ENCODE peak calls at places on chromosome 5, in eight cellular contexts. One of them, this sample, is unnamed. For H3K4me1, the result is how much of the 10 kb centered on the place peaks cover.

GRCh38 chr5:98455660-98456059 is 317.8 kb upstream of the RGMB start:
- DNase-seq in heart left ventricle: no peak
- DNase-seq in psoas muscle: no peak
- DNase-seq in stomach: no peak
- DNase-seq in CD4-positive, CD25-positive, alpha-beta regulatory T cell: no peak
- DNase-seq in kidney: no peak
- DNase-seq in spleen: no peak
- DNase-seq in sigmoid colon: no peak
- DNase-seq in this sample: no peak

GRCh38 chr5:176405656-176406435 is 10.5 kb downstream of the CLTB start:
- DNase-seq in spleen: peak
- DNase-seq in psoas muscle: no peak
- DNase-seq in stomach: no peak
- DNase-seq in CD4-positive, CD25-positive, alpha-beta regulatory T cell: no peak
- DNase-seq in kidney: no peak
- DNase-seq in heart left ventricle: peak
- DNase-seq in sigmoid colon: no peak
- DNase-seq in this sample: no peak

GRCh38 chr5:59525957-59526356 is 367.6 kb downstream of the PDE4D start:
- DNase-seq in heart left ventricle: no peak
- DNase-seq in kidney: no peak
- DNase-seq in CD4-positive, CD25-positive, alpha-beta regulatory T cell: no peak
- DNase-seq in sigmoid colon: no peak
- DNase-seq in psoas muscle: no peak
- DNase-seq in spleen: no peak
- DNase-seq in stomach: no peak
- DNase-seq in this sample: no peak

GRCh38 chr5:75734913-75735789 is 17.9 kb upstream of the POC5 start:
- DNase-seq in spleen: no peak
- DNase-seq in heart left ventricle: no peak
- DNase-seq in CD4-positive, CD25-positive, alpha-beta regulatory T cell: peak
- DNase-seq in psoas muscle: no peak
- DNase-seq in stomach: peak
- DNase-seq in kidney: no peak
- DNase-seq in sigmoid colon: no peak
- DNase-seq in this sample: no peak

GRCh38 chr5:81068063-81068462 is 107.9 kb downstream of the RASGRF2 start:
- DNase-seq in CD4-positive, CD25-positive, alpha-beta regulatory T cell: no peak
- DNase-seq in stomach: no peak
- DNase-seq in spleen: no peak
- DNase-seq in heart left ventricle: no peak
- DNase-seq in kidney: no peak
- DNase-seq in psoas muscle: no peak
- DNase-seq in sigmoid colon: no peak
- DNase-seq in this sample: no peak

GRCh38 chr5:150473673-150474358 is 24.3 kb upstream of the RPS14 start:
- DNase-seq in psoas muscle: no peak
- DNase-seq in kidney: no peak
- DNase-seq in CD4-positive, CD25-positive, alpha-beta regulatory T cell: no peak
- DNase-seq in stomach: no peak
- DNase-seq in heart left ventricle: no peak
- DNase-seq in spleen: no peak
- DNase-seq in sigmoid colon: no peak
- DNase-seq in this sample: no peak

GRCh38 chr5:167866797-167867196 is 424.6 kb upstream of the WWC1 start:
- DNase-seq in stomach: no peak
- DNase-seq in heart left ventricle: no peak
- DNase-seq in psoas muscle: no peak
- DNase-seq in CD4-positive, CD25-positive, alpha-beta regulatory T cell: no peak
- DNase-seq in sigmoid colon: no peak
- DNase-seq in spleen: no peak
- DNase-seq in kidney: no peak
- DNase-seq in this sample: no peak

GRCh38 chr5:3122985-3123762 is 371.7 kb upstream of the IRX2 start:
- DNase-seq in sigmoid colon: no peak
- DNase-seq in spleen: no peak
- DNase-seq in psoas muscle: no peak
- DNase-seq in heart left ventricle: no peak
- DNase-seq in kidney: no peak
- DNase-seq in stomach: no peak
- DNase-seq in CD4-positive, CD25-positive, alpha-beta regulatory T cell: no peak
- DNase-seq in this sample: no peak

GRCh38 chr5:15499528-15500325 is at the start of gene FBXL7:
- DNase-seq in psoas muscle: peak
- DNase-seq in heart left ventricle: peak
- DNase-seq in CD4-positive, CD25-positive, alpha-beta regulatory T cell: no peak
- DNase-seq in stomach: peak
- DNase-seq in spleen: peak
- DNase-seq in sigmoid colon: peak
- DNase-seq in kidney: peak
- DNase-seq in this sample: peak

GRCh38 chr5:163760498-163760897 is 255.1 kb downstream of the MAT2B start:
- DNase-seq in CD4-positive, CD25-positive, alpha-beta regulatory T cell: no peak
- DNase-seq in heart left ventricle: no peak
- DNase-seq in kidney: no peak
- DNase-seq in spleen: no peak
- DNase-seq in sigmoid colon: no peak
- DNase-seq in psoas muscle: no peak
- DNase-seq in stomach: no peak
- DNase-seq in this sample: no peak

GRCh38 chr5:134008257-134008749 is 3.5 kb upstream of the VDAC1 start:
- DNase-seq in psoas muscle: no peak
- DNase-seq in kidney: no peak
- DNase-seq in spleen: no peak
- DNase-seq in sigmoid colon: no peak
- DNase-seq in stomach: no peak
- DNase-seq in heart left ventricle: no peak
- DNase-seq in CD4-positive, CD25-positive, alpha-beta regulatory T cell: no peak
- DNase-seq in this sample: no peak

GRCh38 chr5:80125962-80126480 is 90.9 kb downstream of the THBS4 start:
- DNase-seq in kidney: no peak
- DNase-seq in sigmoid colon: no peak
- DNase-seq in CD4-positive, CD25-positive, alpha-beta regulatory T cell: peak
- DNase-seq in spleen: no peak
- DNase-seq in heart left ventricle: no peak
- DNase-seq in psoas muscle: no peak
- DNase-seq in stomach: no peak
- DNase-seq in this sample: no peak

GRCh38 chr5:42400474-42400873 is 22.8 kb upstream of the GHR start:
- DNase-seq in psoas muscle: no peak
- DNase-seq in CD4-positive, CD25-positive, alpha-beta regulatory T cell: no peak
- DNase-seq in spleen: no peak
- DNase-seq in kidney: no peak
- DNase-seq in sigmoid colon: no peak
- DNase-seq in heart left ventricle: no peak
- DNase-seq in stomach: no peak
- DNase-seq in this sample: no peak

GRCh38 chr5:6305821-6306220 is 72.5 kb downstream of the MED10 start:
- DNase-seq in sigmoid colon: no peak
- DNase-seq in stomach: no peak
- DNase-seq in CD4-positive, CD25-positive, alpha-beta regulatory T cell: no peak
- DNase-seq in heart left ventricle: no peak
- DNase-seq in psoas muscle: no peak
- DNase-seq in kidney: no peak
- DNase-seq in spleen: no peak
- DNase-seq in this sample: no peak

GRCh38 chr5:127492854-127493738 is 24.3 kb upstream of the PRRC1 start:
- DNase-seq in heart left ventricle: no peak
- DNase-seq in psoas muscle: no peak
- DNase-seq in CD4-positive, CD25-positive, alpha-beta regulatory T cell: peak
- DNase-seq in stomach: no peak
- DNase-seq in spleen: no peak
- DNase-seq in sigmoid colon: no peak
- DNase-seq in kidney: no peak
- DNase-seq in this sample: no peak

GRCh38 chr5:168898261-168898911 is 319.2 kb upstream of the PANK3 start:
- DNase-seq in psoas muscle: no peak
- DNase-seq in heart left ventricle: no peak
- DNase-seq in spleen: no peak
- DNase-seq in sigmoid colon: no peak
- DNase-seq in kidney: no peak
- DNase-seq in CD4-positive, CD25-positive, alpha-beta regulatory T cell: no peak
- DNase-seq in stomach: no peak
- DNase-seq in this sample: no peak

GRCh38 chr5:172389578-172390112 is 64.7 kb downstream of the SH3PXD2B start:
- DNase-seq in CD4-positive, CD25-positive, alpha-beta regulatory T cell: no peak
- DNase-seq in psoas muscle: no peak
- DNase-seq in sigmoid colon: no peak
- DNase-seq in heart left ventricle: no peak
- DNase-seq in kidney: no peak
- DNase-seq in spleen: no peak
- DNase-seq in stomach: no peak
- DNase-seq in this sample: no peak
- H3K4me1 ChIP-seq in CD4-positive, CD25-positive, alpha-beta regulatory T cell: under half
- H3K4me1 ChIP-seq in psoas muscle: under half
- H3K4me1 ChIP-seq in sigmoid colon: under half
- H3K4me1 ChIP-seq in heart left ventricle: under half
- H3K4me1 ChIP-seq in kidney: under half
- H3K4me1 ChIP-seq in spleen: under half
- H3K4me1 ChIP-seq in stomach: under half
- H3K4me1 ChIP-seq in this sample: under half

DNA sequence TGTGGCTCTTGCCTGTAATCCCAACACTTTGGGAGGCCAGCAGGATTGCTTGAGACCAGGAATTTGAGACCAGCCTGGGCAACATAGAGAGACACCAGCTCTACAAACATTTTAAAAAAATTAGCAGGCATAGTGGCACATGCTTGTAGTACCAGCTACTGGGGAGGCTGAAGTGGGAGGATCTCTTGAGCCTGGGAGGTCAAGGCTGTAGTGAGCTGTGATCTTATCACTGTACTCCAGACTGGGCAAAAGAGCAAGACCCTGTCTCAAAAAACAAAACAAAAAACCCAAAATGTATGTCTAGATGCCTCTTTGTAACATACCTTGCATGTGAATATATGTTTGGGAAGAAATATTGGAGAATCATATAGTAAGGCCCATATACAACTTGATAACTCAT is 15.7 kb downstream of the ARRDC3 start:
- DNase-seq in sigmoid colon: no peak
- DNase-seq in stomach: no peak
- DNase-seq in spleen: no peak
- DNase-seq in psoas muscle: no peak
- DNase-seq in heart left ventricle: no peak
- DNase-seq in CD4-positive, CD25-positive, alpha-beta regulatory T cell: no peak
- DNase-seq in kidney: no peak
- DNase-seq in this sample: no peak
- H3K27ac ChIP-seq in sigmoid colon: no peak
- H3K27ac ChIP-seq in stomach: no peak
- H3K27ac ChIP-seq in spleen: no peak
- H3K27ac ChIP-seq in psoas muscle: peak
- H3K27ac ChIP-seq in heart left ventricle: no peak
- H3K27ac ChIP-seq in CD4-positive, CD25-positive, alpha-beta regulatory T cell: no peak
- H3K27ac ChIP-seq in kidney: no peak
- H3K27ac ChIP-seq in this sample: no peak

DNA sequence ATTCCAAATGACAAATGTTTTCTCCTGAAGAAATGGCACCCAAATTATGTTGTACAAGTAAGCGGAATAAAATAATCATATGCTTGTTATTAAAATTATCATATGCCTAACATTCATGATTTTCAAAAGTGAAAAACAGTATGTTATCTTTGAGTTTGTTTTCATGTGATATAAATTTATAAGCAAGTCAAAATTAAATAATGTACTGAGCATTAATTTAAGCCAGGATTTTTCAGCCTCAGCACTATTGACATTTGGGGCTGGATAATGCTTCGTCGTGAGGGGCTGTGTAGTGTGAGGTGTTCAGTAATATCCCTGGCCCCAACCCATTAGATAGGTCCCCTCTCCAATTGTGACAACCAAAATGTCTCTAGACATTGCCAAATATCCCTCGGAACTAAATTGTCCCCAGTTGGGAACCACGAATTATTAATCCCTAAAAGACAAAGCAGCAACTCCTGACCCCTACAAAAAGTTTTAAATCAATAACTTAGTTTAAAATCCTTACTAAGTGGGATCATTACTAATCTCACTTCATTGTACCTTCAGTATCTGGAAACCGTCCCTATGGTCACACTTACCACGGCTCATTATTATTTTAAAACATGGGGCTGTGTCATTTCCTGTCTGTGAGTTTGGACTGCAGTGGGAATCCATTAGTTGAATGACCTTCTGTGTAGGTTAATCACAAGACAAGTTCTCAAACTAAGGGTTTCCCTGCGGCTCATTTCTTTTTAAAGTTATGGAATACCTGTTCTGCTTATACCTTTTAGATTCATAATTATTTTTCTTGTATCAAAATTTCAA is 1.3 kb upstream of the NNT start:
- DNase-seq in kidney: no peak
- DNase-seq in psoas muscle: no peak
- DNase-seq in stomach: no peak
- DNase-seq in heart left ventricle: no peak
- DNase-seq in CD4-positive, CD25-positive, alpha-beta regulatory T cell: peak
- DNase-seq in spleen: no peak
- DNase-seq in sigmoid colon: no peak
- DNase-seq in this sample: no peak
- H3K4me1 ChIP-seq in kidney: under half
- H3K4me1 ChIP-seq in psoas muscle: under half
- H3K4me1 ChIP-seq in stomach: under half
- H3K4me1 ChIP-seq in heart left ventricle: under half
- H3K4me1 ChIP-seq in CD4-positive, CD25-positive, alpha-beta regulatory T cell: under half
- H3K4me1 ChIP-seq in spleen: under half
- H3K4me1 ChIP-seq in sigmoid colon: under half
- H3K4me1 ChIP-seq in this sample: under half

GRCh38 chr5:131637694-131638093 is 2.7 kb upstream of the RAPGEF6 start:
- DNase-seq in psoas muscle: no peak
- DNase-seq in sigmoid colon: no peak
- DNase-seq in CD4-positive, CD25-positive, alpha-beta regulatory T cell: no peak
- DNase-seq in stomach: no peak
- DNase-seq in heart left ventricle: no peak
- DNase-seq in kidney: no peak
- DNase-seq in spleen: no peak
- DNase-seq in this sample: no peak

GRCh38 chr5:131633830-131634229 is 1.2 kb downstream of the RAPGEF6 start:
- DNase-seq in spleen: no peak
- DNase-seq in sigmoid colon: no peak
- DNase-seq in CD4-positive, CD25-positive, alpha-beta regulatory T cell: peak
- DNase-seq in psoas muscle: no peak
- DNase-seq in heart left ventricle: no peak
- DNase-seq in stomach: no peak
- DNase-seq in kidney: no peak
- DNase-seq in this sample: no peak

GRCh38 chr5:131635755-131636479 is 888 bp upstream of the RAPGEF6 start:
- DNase-seq in heart left ventricle: peak
- DNase-seq in spleen: no peak
- DNase-seq in stomach: no peak
- DNase-seq in psoas muscle: no peak
- DNase-seq in sigmoid colon: no peak
- DNase-seq in kidney: peak
- DNase-seq in CD4-positive, CD25-positive, alpha-beta regulatory T cell: peak
- DNase-seq in this sample: peak

GRCh38 chr5:131634996-131635754 is at the start of gene RAPGEF6:
- DNase-seq in stomach: peak
- DNase-seq in sigmoid colon: peak
- DNase-seq in spleen: peak
- DNase-seq in psoas muscle: peak
- DNase-seq in kidney: peak
- DNase-seq in CD4-positive, CD25-positive, alpha-beta regulatory T cell: peak
- DNase-seq in heart left ventricle: peak
- DNase-seq in this sample: peak

DNA sequence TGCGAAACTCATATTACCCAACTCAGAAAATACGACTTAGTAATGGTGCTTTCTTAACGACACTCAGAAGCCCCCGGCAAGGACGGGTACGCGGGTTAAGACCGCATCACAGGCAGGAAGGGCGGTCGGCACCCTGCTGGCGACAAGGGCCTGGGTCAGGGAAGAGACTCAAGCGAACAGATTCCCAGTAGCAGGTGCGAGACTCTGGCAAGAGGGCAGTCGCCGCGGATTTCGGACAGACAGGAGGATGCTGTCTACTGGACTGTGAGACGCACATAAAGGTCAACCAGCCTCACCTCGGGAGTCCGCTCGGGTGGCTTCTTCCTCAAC is 398 bp downstream of the RAPGEF6 start:
- DNase-seq in spleen: no peak
- DNase-seq in heart left ventricle: no peak
- DNase-seq in kidney: no peak
- DNase-seq in CD4-positive, CD25-positive, alpha-beta regulatory T cell: peak
- DNase-seq in sigmoid colon: no peak
- DNase-seq in stomach: peak
- DNase-seq in psoas muscle: peak
- DNase-seq in this sample: peak
- H3K27ac ChIP-seq in spleen: peak
- H3K27ac ChIP-seq in heart left ventricle: peak
- H3K27ac ChIP-seq in kidney: peak
- H3K27ac ChIP-seq in CD4-positive, CD25-positive, alpha-beta regulatory T cell: peak
- H3K27ac ChIP-seq in sigmoid colon: peak
- H3K27ac ChIP-seq in stomach: peak
- H3K27ac ChIP-seq in psoas muscle: peak
- H3K27ac ChIP-seq in this sample: peak